ENCODE peak calls at places on chromosomes 3 and 15, in seven cellular contexts. One of them, this sample, is unnamed.

GRCh38 chr15:27070816-27071215 is 99.8 kb downstream of the GABRG3 start:
- DNase-seq in right cardiac atrium: no peak
- DNase-seq in lung: no peak
- DNase-seq in tibial artery: no peak
- DNase-seq in mesenchymal stem cell: no peak
- DNase-seq in heart left ventricle: no peak
- DNase-seq in Peyer's patch: no peak
- DNase-seq in this sample: no peak

GRCh38 chr15:71800835-71801745 is 9.3 kb upstream of the NR2E3 start:
- DNase-seq in right cardiac atrium: no peak
- DNase-seq in lung: peak; percentile 49
- DNase-seq in tibial artery: no peak
- DNase-seq in mesenchymal stem cell: peak; percentile 83
- DNase-seq in heart left ventricle: no peak
- DNase-seq in Peyer's patch: peak; percentile 64
- DNase-seq in this sample: peak; percentile 67

GRCh38 chr3:61612211-61612995 is 51.0 kb downstream of the PTPRG start:
- DNase-seq in right cardiac atrium: no peak
- DNase-seq in lung: peak; percentile 41
- DNase-seq in tibial artery: no peak
- DNase-seq in mesenchymal stem cell: no peak
- DNase-seq in heart left ventricle: no peak
- DNase-seq in Peyer's patch: no peak
- DNase-seq in this sample: no peak

GRCh38 chr15:62951481-62951880 is 91.1 kb upstream of the TPM1 start:
- DNase-seq in right cardiac atrium: no peak
- DNase-seq in lung: no peak
- DNase-seq in tibial artery: no peak
- DNase-seq in mesenchymal stem cell: no peak
- DNase-seq in heart left ventricle: no peak
- DNase-seq in Peyer's patch: no peak
- DNase-seq in this sample: no peak

GRCh38 chr3:30180305-30181275 is 425.8 kb upstream of the TGFBR2 start:
- DNase-seq in right cardiac atrium: no peak
- DNase-seq in lung: no peak
- DNase-seq in tibial artery: no peak
- DNase-seq in mesenchymal stem cell: no peak
- DNase-seq in heart left ventricle: no peak
- DNase-seq in Peyer's patch: no peak
- DNase-seq in this sample: no peak

GRCh38 chr3:51751287-51751686 is 27.8 kb downstream of the IQCF6 start:
- DNase-seq in right cardiac atrium: no peak
- DNase-seq in lung: no peak
- DNase-seq in tibial artery: no peak
- DNase-seq in mesenchymal stem cell: no peak
- DNase-seq in heart left ventricle: no peak
- DNase-seq in Peyer's patch: no peak
- DNase-seq in this sample: no peak

GRCh38 chr3:197028711-197029510 is 706 bp downstream of the MELTF start:
- DNase-seq in right cardiac atrium: peak; percentile 59
- DNase-seq in lung: no peak
- DNase-seq in tibial artery: peak; percentile 63
- DNase-seq in mesenchymal stem cell: peak; percentile 17
- DNase-seq in heart left ventricle: no peak
- DNase-seq in Peyer's patch: peak; percentile 62
- DNase-seq in this sample: peak; percentile 13

GRCh38 chr3:143525408-143525807 is 322.9 kb downstream of the SLC9A9 start:
- DNase-seq in right cardiac atrium: no peak
- DNase-seq in lung: no peak
- DNase-seq in tibial artery: no peak
- DNase-seq in mesenchymal stem cell: peak; percentile 80
- DNase-seq in heart left ventricle: no peak
- DNase-seq in Peyer's patch: no peak
- DNase-seq in this sample: no peak

GRCh38 chr3:24365168-24365567 is 129.5 kb downstream of the THRB start:
- DNase-seq in right cardiac atrium: peak; percentile 64
- DNase-seq in lung: peak; percentile 41
- DNase-seq in tibial artery: peak; percentile 90
- DNase-seq in mesenchymal stem cell: peak; percentile 85
- DNase-seq in heart left ventricle: peak; percentile 49
- DNase-seq in Peyer's patch: peak; percentile 70
- DNase-seq in this sample: peak; percentile 87

GRCh38 chr3:2784627-2785026 is 325.5 kb downstream of the IL5RA start:
- DNase-seq in right cardiac atrium: no peak
- DNase-seq in lung: no peak
- DNase-seq in tibial artery: no peak
- DNase-seq in mesenchymal stem cell: no peak
- DNase-seq in heart left ventricle: no peak
- DNase-seq in Peyer's patch: no peak
- DNase-seq in this sample: no peak

GRCh38 chr3:2783261-2783660 is 326.9 kb downstream of the IL5RA start:
- DNase-seq in right cardiac atrium: no peak
- DNase-seq in lung: no peak
- DNase-seq in tibial artery: no peak
- DNase-seq in mesenchymal stem cell: peak; percentile 37
- DNase-seq in heart left ventricle: no peak
- DNase-seq in Peyer's patch: no peak
- DNase-seq in this sample: no peak
- H3K27ac ChIP-seq in right cardiac atrium: no peak overlapping the region
- H3K27ac ChIP-seq in lung: no peak overlapping the region
- H3K27ac ChIP-seq in tibial artery: no peak overlapping the region
- H3K27ac ChIP-seq in mesenchymal stem cell: no peak overlapping the region
- H3K27ac ChIP-seq in heart left ventricle: no peak overlapping the region
- H3K27ac ChIP-seq in Peyer's patch: no peak overlapping the region
- H3K27ac ChIP-seq in this sample: no peak overlapping the region

GRCh38 chr3:81244196-81244595 is 517.2 kb downstream of the GBE1 start:
- DNase-seq in right cardiac atrium: no peak
- DNase-seq in lung: no peak
- DNase-seq in tibial artery: no peak
- DNase-seq in mesenchymal stem cell: no peak
- DNase-seq in heart left ventricle: no peak
- DNase-seq in Peyer's patch: no peak
- DNase-seq in this sample: no peak

GRCh38 chr3:81242871-81243270 is 518.6 kb downstream of the GBE1 start:
- DNase-seq in right cardiac atrium: no peak
- DNase-seq in lung: no peak
- DNase-seq in tibial artery: no peak
- DNase-seq in mesenchymal stem cell: no peak
- DNase-seq in heart left ventricle: no peak
- DNase-seq in Peyer's patch: no peak
- DNase-seq in this sample: peak; percentile 43

GRCh38 chr3:81249540-81250029 is 511.9 kb downstream of the GBE1 start:
- DNase-seq in right cardiac atrium: no peak
- DNase-seq in lung: no peak
- DNase-seq in tibial artery: no peak
- DNase-seq in mesenchymal stem cell: peak; percentile 55
- DNase-seq in heart left ventricle: no peak
- DNase-seq in Peyer's patch: no peak
- DNase-seq in this sample: peak; percentile 75

GRCh38 chr3:81245505-81245904 is 515.9 kb downstream of the GBE1 start:
- DNase-seq in right cardiac atrium: no peak
- DNase-seq in lung: no peak
- DNase-seq in tibial artery: no peak
- DNase-seq in mesenchymal stem cell: no peak
- DNase-seq in heart left ventricle: no peak
- DNase-seq in Peyer's patch: no peak
- DNase-seq in this sample: no peak

DNA sequence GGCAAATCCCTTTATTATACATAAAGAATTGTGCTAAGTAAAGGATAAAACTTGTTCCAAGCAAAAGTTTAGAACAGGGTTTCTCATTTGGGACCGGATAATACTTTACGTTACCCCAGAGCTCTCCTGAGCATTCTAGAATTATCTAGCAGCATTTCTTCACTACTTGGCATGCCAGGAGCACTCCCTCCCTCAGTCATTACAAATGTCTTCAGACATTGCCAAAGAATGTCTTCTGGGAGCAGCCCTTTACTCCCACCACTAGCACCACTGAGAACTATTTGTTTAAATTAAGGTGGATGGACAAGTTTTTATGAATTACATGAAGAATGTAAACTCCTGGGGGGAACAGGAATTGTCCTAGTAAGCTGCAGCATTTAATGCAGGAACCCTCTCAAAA is 516.4 kb downstream of the GBE1 start:
- DNase-seq in right cardiac atrium: no peak
- DNase-seq in lung: no peak
- DNase-seq in tibial artery: no peak
- DNase-seq in mesenchymal stem cell: no peak
- DNase-seq in heart left ventricle: no peak
- DNase-seq in Peyer's patch: no peak
- DNase-seq in this sample: no peak
- H3K4me3 ChIP-seq in right cardiac atrium: no peak overlapping the region
- H3K4me3 ChIP-seq in lung: no peak overlapping the region
- H3K4me3 ChIP-seq in tibial artery: no peak overlapping the region
- H3K4me3 ChIP-seq in mesenchymal stem cell: peak overlapping the region; percentile 44
- H3K4me3 ChIP-seq in heart left ventricle: no peak overlapping the region
- H3K4me3 ChIP-seq in Peyer's patch: no peak overlapping the region
- H3K4me3 ChIP-seq in this sample: no peak overlapping the region

GRCh38 chr3:58209933-58210332 is 839 bp downstream of the DNASE1L3 start:
- DNase-seq in right cardiac atrium: no peak
- DNase-seq in lung: no peak
- DNase-seq in tibial artery: no peak
- DNase-seq in mesenchymal stem cell: no peak
- DNase-seq in heart left ventricle: no peak
- DNase-seq in Peyer's patch: no peak
- DNase-seq in this sample: no peak
- H3K27me3 ChIP-seq in right cardiac atrium: no peaks in the 10 kb centered on the region
- H3K27me3 ChIP-seq in lung: no peaks in the 10 kb centered on the region
- H3K27me3 ChIP-seq in tibial artery: peaks cover 12% of the 10 kb centered on the region
- H3K27me3 ChIP-seq in mesenchymal stem cell: peaks cover 37% of the 10 kb centered on the region
- H3K27me3 ChIP-seq in heart left ventricle: no peaks in the 10 kb centered on the region
- H3K27me3 ChIP-seq in Peyer's patch: no peaks in the 10 kb centered on the region
- H3K27me3 ChIP-seq in this sample: no peaks in the 10 kb centered on the region

GRCh38 chr15:57031082-57031481 is 112.6 kb downstream of the TCF12 start:
- DNase-seq in right cardiac atrium: no peak
- DNase-seq in lung: no peak
- DNase-seq in tibial artery: no peak
- DNase-seq in mesenchymal stem cell: no peak
- DNase-seq in heart left ventricle: no peak
- DNase-seq in Peyer's patch: no peak
- DNase-seq in this sample: no peak
- H3K27ac ChIP-seq in right cardiac atrium: no peak overlapping the region
- H3K27ac ChIP-seq in lung: no peak overlapping the region
- H3K27ac ChIP-seq in tibial artery: peak overlapping the region; percentile 39
- H3K27ac ChIP-seq in mesenchymal stem cell: peak overlapping the region; percentile 39
- H3K27ac ChIP-seq in heart left ventricle: no peak overlapping the region
- H3K27ac ChIP-seq in Peyer's patch: no peak overlapping the region
- H3K27ac ChIP-seq in this sample: no peak overlapping the region

DNA sequence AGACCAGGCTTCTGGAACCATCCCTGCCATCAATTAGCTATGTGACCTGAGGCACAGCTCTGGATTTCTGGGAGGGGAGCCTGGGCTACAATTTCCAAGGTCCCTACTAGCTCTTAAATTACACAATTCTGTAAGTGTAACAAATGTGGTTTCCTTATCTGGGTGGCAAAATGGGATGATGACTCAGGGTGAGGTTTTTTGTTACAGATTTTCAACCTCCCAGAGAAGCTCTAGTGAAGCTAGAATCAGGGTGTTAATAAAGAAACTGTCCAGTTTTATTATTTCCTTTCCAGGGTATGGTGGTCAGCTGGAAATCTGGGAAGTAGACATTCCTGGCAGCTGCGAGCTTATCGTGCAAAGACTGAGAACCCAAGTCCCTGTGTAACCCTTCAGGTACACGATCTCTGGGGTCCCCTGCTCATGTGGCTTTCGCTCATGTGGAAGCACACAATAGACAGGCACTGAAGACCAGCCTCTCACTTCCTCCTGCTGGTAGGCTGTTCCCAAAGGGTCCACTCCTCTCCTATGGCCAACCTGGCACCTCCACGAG is 7.3 kb downstream of the RAB27A start:
- DNase-seq in right cardiac atrium: no peak
- DNase-seq in lung: no peak
- DNase-seq in tibial artery: no peak
- DNase-seq in mesenchymal stem cell: peak; percentile 91
- DNase-seq in heart left ventricle: no peak
- DNase-seq in Peyer's patch: no peak
- DNase-seq in this sample: no peak
- H3K4me3 ChIP-seq in right cardiac atrium: no peak overlapping the region
- H3K4me3 ChIP-seq in lung: no peak overlapping the region
- H3K4me3 ChIP-seq in tibial artery: no peak overlapping the region
- H3K4me3 ChIP-seq in mesenchymal stem cell: peak overlapping the region; percentile 9
- H3K4me3 ChIP-seq in heart left ventricle: no peak overlapping the region
- H3K4me3 ChIP-seq in Peyer's patch: no peak overlapping the region
- H3K4me3 ChIP-seq in this sample: no peak overlapping the region

DNA sequence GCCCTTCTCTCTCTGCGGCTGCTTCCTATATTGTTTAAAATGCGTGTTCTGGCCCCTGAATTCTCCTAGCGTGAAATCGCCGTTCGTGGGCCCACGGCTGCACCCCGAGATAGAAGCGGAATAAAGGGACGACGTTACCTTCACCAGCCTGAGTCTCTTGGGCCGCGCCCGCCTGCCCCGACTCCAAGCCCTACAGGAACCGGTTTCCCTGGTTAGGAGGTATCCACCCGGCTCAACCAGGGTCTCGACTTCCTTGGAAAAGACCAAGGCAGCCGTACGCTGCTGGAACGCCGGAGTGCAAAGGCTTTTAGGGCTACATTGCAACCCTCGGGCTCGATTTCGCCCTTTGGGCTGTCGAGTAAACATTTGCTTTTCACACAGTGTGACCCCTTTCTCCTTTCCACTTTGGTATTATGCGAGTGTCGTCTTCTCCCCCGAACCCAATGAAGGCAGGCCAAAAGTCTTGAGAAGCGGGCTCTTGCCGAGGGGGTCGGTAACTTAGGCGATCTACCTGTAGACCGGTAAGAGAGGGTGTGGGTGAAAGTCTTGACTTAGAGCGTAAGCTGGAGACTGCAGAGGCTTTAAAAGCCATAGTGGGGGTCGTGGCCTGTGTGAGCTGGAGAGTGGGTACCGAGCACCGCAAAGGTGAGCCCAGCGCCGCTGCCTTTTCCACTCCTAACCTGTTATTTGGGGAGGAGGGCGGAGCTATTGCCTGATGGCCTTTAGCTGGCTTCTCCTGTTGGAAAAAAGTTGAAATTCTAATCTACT is 2.0 kb downstream of the TRIM71 start:
- DNase-seq in right cardiac atrium: no peak
- DNase-seq in lung: no peak
- DNase-seq in tibial artery: no peak
- DNase-seq in mesenchymal stem cell: no peak
- DNase-seq in heart left ventricle: no peak
- DNase-seq in Peyer's patch: no peak
- DNase-seq in this sample: no peak
- H3K27me3 ChIP-seq in right cardiac atrium: no peaks in the 10 kb centered on the region
- H3K27me3 ChIP-seq in lung: peaks cover 9% of the 10 kb centered on the region
- H3K27me3 ChIP-seq in tibial artery: peaks cover 66% of the 10 kb centered on the region
- H3K27me3 ChIP-seq in mesenchymal stem cell: peaks cover 68% of the 10 kb centered on the region
- H3K27me3 ChIP-seq in heart left ventricle: peaks cover 70% of the 10 kb centered on the region
- H3K27me3 ChIP-seq in Peyer's patch: peaks cover 46% of the 10 kb centered on the region
- H3K27me3 ChIP-seq in this sample: peaks cover 45% of the 10 kb centered on the region

GRCh38 chr3:170180952-170181876 is at the start of gene PHC3:
- DNase-seq in right cardiac atrium: peak; percentile 98
- DNase-seq in lung: peak; percentile 93
- DNase-seq in tibial artery: peak; percentile 96
- DNase-seq in mesenchymal stem cell: peak; percentile 93
- DNase-seq in heart left ventricle: peak; percentile 95
- DNase-seq in Peyer's patch: peak; percentile 96
- DNase-seq in this sample: peak; percentile 89

GRCh38 chr3:170179444-170179843 is 2.1 kb downstream of the PHC3 start:
- DNase-seq in right cardiac atrium: no peak
- DNase-seq in lung: no peak
- DNase-seq in tibial artery: no peak
- DNase-seq in mesenchymal stem cell: no peak
- DNase-seq in heart left ventricle: no peak
- DNase-seq in Peyer's patch: no peak
- DNase-seq in this sample: no peak

GRCh38 chr3:170178631-170179030 is 2.9 kb downstream of the PHC3 start:
- DNase-seq in right cardiac atrium: no peak
- DNase-seq in lung: no peak
- DNase-seq in tibial artery: no peak
- DNase-seq in mesenchymal stem cell: no peak
- DNase-seq in heart left ventricle: no peak
- DNase-seq in Peyer's patch: peak; percentile 82
- DNase-seq in this sample: peak; percentile 51

GRCh38 chr3:170180107-170180951 is 1.2 kb downstream of the PHC3 start:
- DNase-seq in right cardiac atrium: no peak
- DNase-seq in lung: no peak
- DNase-seq in tibial artery: no peak
- DNase-seq in mesenchymal stem cell: peak; percentile 65
- DNase-seq in heart left ventricle: no peak
- DNase-seq in Peyer's patch: no peak
- DNase-seq in this sample: peak; percentile 76
- H3K27ac ChIP-seq in right cardiac atrium: peak overlapping the region; percentile 64
- H3K27ac ChIP-seq in lung: peak overlapping the region; percentile 100
- H3K27ac ChIP-seq in tibial artery: peak overlapping the region; percentile 96
- H3K27ac ChIP-seq in mesenchymal stem cell: peak overlapping the region; percentile 50
- H3K27ac ChIP-seq in heart left ventricle: peak overlapping the region; percentile 89
- H3K27ac ChIP-seq in Peyer's patch: peak overlapping the region; percentile 94
- H3K27ac ChIP-seq in this sample: peak overlapping the region; percentile 99

This sample was measured in small intestine.